ENCODE peak calls at places on chromosomes 7 and 10, in four cellular contexts. O is head of caudate nucleus; D is stimulated activated CD4-positive, alpha-beta T cell treated with anti-CD3 and anti-CD28 coated beads, Interleukin-15, amount 100 ng/mL, for 48 hours; T is AG04450. Y is an unnamed sample.

GRCh38 chr10:93152136-93152535 is 78.4 kb downstream of the CYP26A1 start:
- DNase-seq in O (no peak), D (no peak), T (no peak), Y (no peak)

GRCh38 chr7:98229991-98230745 is 18.9 kb downstream of the BHLHA15 start:
- DNase-seq in T (no peak), D (no peak), O (no peak), Y (no peak)

GRCh38 chr10:26242752-26243151 is 26.2 kb downstream of the GAD2 start:
- DNase-seq in T (no peak), D (no peak), O (no peak), Y (no peak)

GRCh38 chr10:110700947-110701617 is 56.9 kb downstream of the RBM20 start:
- DNase-seq in D (no peak), T (no peak), O (no peak), Y (no peak)

GRCh38 chr10:69253171-69253570 is 25.1 kb upstream of the HK1 start:
- DNase-seq in T (no peak), D (no peak), O (no peak), Y (no peak)

GRCh38 chr10:104117839-104118323 is 4.1 kb upstream of the SFR1 start:
- DNase-seq in D (no peak), O (peak), T (no peak), Y (no peak)

GRCh38 chr10:117186832-117187615 is 10.3 kb upstream of the KCNK18 start:
- DNase-seq in D (no peak), O (no peak), T (no peak), Y (no peak)

GRCh38 chr10:132272767-132273090 is 35.0 kb downstream of the STK32C start:
- DNase-seq in D (no peak), T (no peak), O (no peak), Y (no peak)

GRCh38 chr10:34047389-34047788 is 712.9 kb upstream of the NRP1 start:
- DNase-seq in T (no peak), D (no peak), O (no peak), Y (no peak)

GRCh38 chr10:110511734-110512449 is 14.2 kb downstream of the DUSP5 start:
- DNase-seq in D (no peak), O (no peak), T (no peak), Y (no peak)

GRCh38 chr7:2106920-2107319 is 125.8 kb downstream of the MAD1L1 start:
- DNase-seq in O (peak), D (no peak), T (no peak), Y (no peak)

Y was measured in WTC11.